ENCODE peak calls at places on chromosomes 7 and 10, in six cellular contexts. U, P, Z, I, L and W are unnamed samples.
A peak's percentile ranks its signal among the peaks of the same experiment; 100 is the strongest.

GRCh38 chr7:73701357-73701995 is 18.0 kb downstream of the STX1A start:
- DNase-seq in I (no peak), P (peak; percentile 95), U (no peak), Z (peak; percentile 77), L (peak; percentile 22), W (peak; percentile 39)

GRCh38 chr7:22834028-22834427 is 11.4 kb upstream of the TOMM7 start:
- DNase-seq in Z (no peak), L (no peak), U (no peak), I (no peak), P (no peak), W (no peak)

GRCh38 chr7:21253740-21254687 is 173.9 kb upstream of the SP4 start:
- DNase-seq in I (no peak), P (peak; percentile 91), U (no peak), L (peak; percentile 7), Z (peak; percentile 79), W (peak; percentile 84)

GRCh38 chr10:112953075-112953501 is 3.0 kb downstream of the TCF7L2 start:
- DNase-seq in U (peak; percentile 45), Z (peak; percentile 42), L (no peak), P (peak; percentile 61), I (no peak), W (no peak)

GRCh38 chr10:124943301-124944092 is 1.6 kb downstream of the ZRANB1 start:
- DNase-seq in U (no peak), L (no peak), P (no peak), Z (no peak), I (no peak), W (no peak)

GRCh38 chr7:134547738-134548054 is 1.2 kb upstream of the AKR1B15 start:
- DNase-seq in I (no peak), P (peak; percentile 88), U (peak; percentile 69), Z (no peak), L (peak; percentile 1), W (no peak)

GRCh38 chr10:69278446-69278963 is at the start of gene HK1:
- DNase-seq in Z (no peak), P (peak; percentile 90), U (no peak), I (no peak), L (no peak), W (no peak)

GRCh38 chr7:116491887-116492653 is 7.5 kb upstream of the CAV2 start:
- DNase-seq in Z (no peak), U (no peak), L (no peak), I (no peak), P (no peak), W (no peak)

GRCh38 chr10:132532784-132533560 is 4.6 kb upstream of the INPP5A start:
- DNase-seq in L (no peak), U (no peak), Z (peak; percentile 22), P (peak; percentile 24), I (no peak), W (no peak)

GRCh38 chr7:3538051-3538450 is 237.0 kb downstream of the SDK1 start:
- DNase-seq in L (no peak), P (no peak), I (no peak), U (no peak), Z (no peak), W (no peak)

GRCh38 chr10:114623661-114624294 is 34.3 kb downstream of the ABLIM1 start:
- DNase-seq in U (no peak), Z (peak; percentile 47), L (no peak), I (no peak), P (peak; percentile 82), W (peak; percentile 94)

GRCh38 chr10:104518891-104519290 is 122.2 kb upstream of the SORCS3 start:
- DNase-seq in U (no peak), L (no peak), P (no peak), I (no peak), Z (no peak), W (no peak)

GRCh38 chr7:138407792-138408191 is 52.3 kb upstream of the TRIM24 start:
- DNase-seq in P (no peak), Z (no peak), I (no peak), L (no peak), U (no peak), W (no peak)

GRCh38 chr7:106190589-106191330 is 78.6 kb upstream of the SYPL1 start:
- DNase-seq in P (no peak), Z (no peak), I (no peak), L (no peak), U (no peak), W (no peak)

GRCh38 chr7:53398566-53398965 is 363.1 kb downstream of the POM121L12 start:
- DNase-seq in U (no peak), P (no peak), I (no peak), L (no peak), Z (no peak), W (no peak)

GRCh38 chr7:3064077-3064476 is 20.4 kb upstream of the CARD11 start:
- DNase-seq in I (no peak), L (no peak), U (no peak), P (peak; percentile 40), Z (no peak), W (no peak)

GRCh38 chr10:82643076-82643475 is 768.1 kb downstream of the NRG3 start:
- DNase-seq in P (no peak), Z (no peak), I (no peak), U (no peak), L (no peak), W (no peak)

GRCh38 chr10:61028861-61029361 is 84.9 kb upstream of the RHOBTB1 start:
- DNase-seq in I (no peak), U (no peak), P (peak; percentile 77), L (no peak), Z (no peak), W (no peak)

GRCh38 chr7:94540428-94540827 is 30.8 kb downstream of the CASD1 start:
- DNase-seq in Z (no peak), P (no peak), L (no peak), U (no peak), I (no peak), W (no peak)

GRCh38 chr7:54544356-54545240 is 2.4 kb downstream of the VSTM2A start:
- DNase-seq in I (no peak), L (no peak), Z (no peak), U (no peak), P (peak; percentile 67), W (no peak)
- H3K4me3 ChIP-seq in I (no peak overlapping the region), L (no peak overlapping the region), Z (no peak overlapping the region), U (no peak overlapping the region), P (peak overlapping the region; percentile 44), W (no peak overlapping the region)

GRCh38 chr10:6086375-6087233 is 2.2 kb upstream of the RBM17 start:
- DNase-seq in L (peak; percentile 89), U (peak; percentile 89), P (peak; percentile 96), I (peak; percentile 86), Z (peak; percentile 88), W (peak; percentile 60)

GRCh38 chr10:6091630-6092029 is 2.8 kb downstream of the RBM17 start:
- DNase-seq in L (no peak), Z (no peak), U (no peak), P (peak; percentile 60), I (no peak), W (no peak)

GRCh38 chr10:6088721-6089333 is at the start of gene RBM17:
- DNase-seq in I (peak; percentile 95), Z (peak; percentile 99), P (peak; percentile 96), L (peak; percentile 98), U (peak; percentile 96), W (peak; percentile 83)

GRCh38 chr10:6092731-6093130 is 3.9 kb downstream of the RBM17 start:
- DNase-seq in I (no peak), U (no peak), P (no peak), L (no peak), Z (no peak), W (no peak)

DNA sequence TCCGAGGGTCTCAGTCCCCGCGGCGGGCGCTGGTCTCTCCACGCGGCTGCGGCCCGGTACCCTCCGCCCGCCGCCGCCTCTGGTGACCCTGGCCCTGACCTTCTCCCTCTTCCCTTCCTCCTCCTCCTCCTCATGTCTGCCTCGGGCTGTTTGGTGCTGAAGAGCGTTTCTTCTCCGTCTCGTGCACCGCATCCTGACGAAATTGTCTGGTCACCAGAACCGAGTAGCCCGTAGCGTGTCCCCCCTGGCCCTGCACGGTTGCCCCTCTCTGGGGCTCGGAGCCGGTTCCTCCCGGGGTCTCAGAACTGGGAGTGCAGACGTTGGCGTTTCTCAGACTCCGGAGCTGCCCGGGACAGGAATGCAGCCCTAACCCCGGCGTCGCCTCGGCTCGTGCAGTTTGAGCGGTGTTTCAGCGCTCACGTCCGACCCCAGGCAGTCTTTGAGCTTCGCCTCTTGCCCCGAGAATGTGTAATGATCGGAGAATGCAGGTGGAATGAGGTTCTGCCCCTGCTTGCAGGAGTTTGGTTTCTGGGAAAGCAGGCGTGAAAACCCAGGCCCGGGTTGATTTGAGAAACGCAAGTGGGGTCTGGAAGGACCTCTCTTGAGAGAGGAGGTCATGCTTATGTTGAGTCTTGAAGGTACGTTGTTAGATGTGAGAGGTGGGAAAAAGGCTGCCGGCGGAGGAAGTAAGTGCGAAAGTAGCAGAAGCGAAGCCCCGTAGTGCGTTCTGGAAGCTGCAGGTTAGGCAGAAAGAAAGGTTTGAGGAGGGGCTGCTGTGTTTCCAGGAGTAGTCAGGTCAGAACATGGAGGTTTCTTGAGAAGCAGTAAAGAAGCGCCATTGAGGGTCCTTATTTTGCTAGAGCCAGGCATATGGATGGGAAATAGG is 743 bp downstream of the RBM17 start:
- DNase-seq in Z (peak; percentile 63), U (no peak), L (peak; percentile 33), I (no peak), P (peak; percentile 90), W (peak; percentile 48)
- H3K4me1 ChIP-seq in Z (no peaks in the 10 kb centered on the region), U (peaks cover 75% of the 10 kb centered on the region), L (peaks cover 72% of the 10 kb centered on the region), I (peaks cover 57% of the 10 kb centered on the region), P (peaks cover 5% of the 10 kb centered on the region), W (peaks cover 13% of the 10 kb centered on the region)

GRCh38 chr7:48876087-48876486 is 48.3 kb upstream of the CDC14C start:
- DNase-seq in I (no peak), P (peak; percentile 21), Z (no peak), L (no peak), U (no peak), W (no peak)
- H3K4me3 ChIP-seq in I (no peak overlapping the region), P (no peak overlapping the region), Z (no peak overlapping the region), L (no peak overlapping the region), U (no peak overlapping the region), W (no peak overlapping the region)

GRCh38 chr7:7923818-7924217 is 44.8 kb upstream of the GLCCI1 start:
- DNase-seq in P (no peak), Z (no peak), I (no peak), L (peak; percentile 16), U (no peak), W (no peak)

GRCh38 chr7:7920056-7920455 is 48.5 kb upstream of the GLCCI1 start:
- DNase-seq in I (no peak), P (no peak), L (no peak), Z (no peak), U (no peak), W (no peak)

GRCh38 chr7:7920481-7920880 is 48.1 kb upstream of the GLCCI1 start:
- DNase-seq in I (peak; percentile 40), P (no peak), Z (no peak), L (peak; percentile 57), U (no peak), W (no peak)

GRCh38 chr7:7922684-7923385 is 45.8 kb upstream of the GLCCI1 start:
- DNase-seq in L (no peak), I (no peak), U (no peak), Z (peak; percentile 34), P (no peak), W (peak; percentile 53)

GRCh38 chr7:7921830-7922229 is 46.8 kb upstream of the GLCCI1 start:
- DNase-seq in L (no peak), P (peak; percentile 7), Z (no peak), U (no peak), I (no peak), W (no peak)
- H3K4me1 ChIP-seq in L (peaks cover 34% of the 10 kb centered on the region), P (peaks cover 3% of the 10 kb centered on the region), Z (peaks cover 28% of the 10 kb centered on the region), U (no peaks in the 10 kb centered on the region), I (peaks cover 46% of the 10 kb centered on the region), W (peaks cover 19% of the 10 kb centered on the region)

DNA sequence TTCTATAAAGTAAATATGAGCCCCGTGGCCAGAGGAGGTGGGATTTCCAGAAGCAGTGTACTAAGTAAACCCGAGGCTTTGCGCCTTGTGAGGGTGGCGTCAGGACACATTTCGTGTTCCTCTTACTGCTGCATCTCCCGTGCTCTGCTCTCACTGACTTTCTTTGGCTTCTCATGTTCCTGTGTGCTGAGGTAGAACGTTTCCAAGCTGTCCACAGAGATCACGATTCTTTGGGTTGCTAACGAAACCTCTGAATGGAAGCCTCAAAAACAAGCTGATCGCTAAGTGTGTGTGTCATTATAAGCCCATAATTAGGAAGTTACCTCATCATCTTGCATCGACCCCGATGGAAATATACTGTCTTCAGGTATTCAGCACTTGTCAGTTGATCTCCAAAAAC is 131.8 kb downstream of the CELF2 start:
- DNase-seq in U (no peak), L (peak; percentile 78), Z (no peak), P (no peak), I (peak; percentile 89), W (no peak)
- H3K4me3 ChIP-seq in U (no peak overlapping the region), L (peak overlapping the region; percentile 78), Z (no peak overlapping the region), P (no peak overlapping the region), I (peak overlapping the region; percentile 19), W (no peak overlapping the region)